ENCODE peak calls at places on chromosomes 12 and 14, in ten cellular contexts. U is A549, S is heart left ventricle, D is right lobe of liver, I is IMR-90, H is body of pancreas, F is spleen, B is endothelial cell of umbilical vein, M is tibial nerve, O is HCT116. R is an unnamed sample.

GRCh38 chr14:32678088-32678487 is 260.6 kb upstream of the NPAS3 start:
- DNase-seq in F (no peak), U (no peak), I (no peak), O (no peak), H (no peak), S (no peak), M (no peak), D (no peak), B (no peak), R (no peak)

GRCh38 chr14:103543721-103544626 is 15.0 kb downstream of the TRMT61A start:
- DNase-seq in I (no peak), B (no peak), H (no peak), S (peak; percentile 72), F (peak; percentile 72), D (peak; percentile 40), O (no peak), M (no peak), U (no peak), R (no peak)

GRCh38 chr12:68200854-68201253 is 24.8 kb downstream of the IL26 start:
- DNase-seq in D (no peak), M (no peak), O (no peak), U (no peak), I (no peak), S (no peak), F (no peak), B (no peak), H (no peak), R (no peak)

GRCh38 chr12:2344892-2345291 is 292.1 kb downstream of the CACNA1C start:
- DNase-seq in O (no peak), U (no peak), B (no peak), F (no peak), M (no peak), S (no peak), D (no peak), H (no peak), I (no peak), R (no peak)

GRCh38 chr12:132776816-132777568 is 15.4 kb upstream of the ANKLE2 start:
- DNase-seq in F (no peak), B (no peak), M (peak; percentile 19), H (peak; percentile 39), D (no peak), I (peak; percentile 76), S (peak; percentile 83), O (no peak), U (no peak), R (peak; percentile 45)

GRCh38 chr12:3553681-3554546 is 62.9 kb downstream of the PRMT8 start:
- DNase-seq in S (no peak), M (no peak), B (no peak), D (no peak), H (no peak), F (no peak), I (no peak), U (no peak), O (no peak), R (no peak)

GRCh38 chr12:71371132-71371531 is 68.5 kb upstream of the LGR5 start:
- DNase-seq in B (no peak), S (no peak), O (peak; percentile 3), I (no peak), U (no peak), M (no peak), H (no peak), D (no peak), F (no peak), R (no peak)

GRCh38 chr12:10331642-10332239 is 24.1 kb downstream of the KLRD1 start:
- DNase-seq in I (peak; percentile 62), S (no peak), U (peak; percentile 59), O (peak; percentile 56), B (peak; percentile 62), D (no peak), M (no peak), F (no peak), H (no peak), R (no peak)

GRCh38 chr12:72622556-72622955 is 350.4 kb downstream of the TRHDE start:
- DNase-seq in S (no peak), D (no peak), H (no peak), M (no peak), B (no peak), I (no peak), U (no peak), O (no peak), F (no peak), R (no peak)

GRCh38 chr12:12784911-12785814 is at the start of gene APOLD1:
- DNase-seq in U (no peak), B (peak; percentile 81), S (no peak), I (no peak), H (peak; percentile 17), M (peak; percentile 33), O (no peak), F (no peak), D (no peak), R (peak; percentile 31)

GRCh38 chr12:109953656-109954055 is 42.5 kb downstream of the GIT2 start:
- DNase-seq in F (no peak), S (no peak), H (no peak), I (no peak), D (no peak), U (no peak), M (no peak), B (no peak), O (no peak), R (no peak)

GRCh38 chr12:64083285-64084210 is 138.5 kb downstream of the KICS2 start:
- DNase-seq in O (no peak), F (no peak), U (no peak), D (peak; percentile 62), B (peak; percentile 61), H (peak; percentile 95), S (no peak), M (peak; percentile 89), I (peak; percentile 95), R (peak; percentile 94)

GRCh38 chr12:113030875-113031525 is 25.5 kb upstream of the DTX1 start:
- DNase-seq in I (peak; percentile 52), F (no peak), M (peak; percentile 40), O (peak; percentile 82), U (peak; percentile 72), S (no peak), H (peak; percentile 33), B (peak; percentile 77), D (no peak), R (peak; percentile 26)

GRCh38 chr14:74262076-74262475 is 22.8 kb downstream of the VSX2 start:
- DNase-seq in S (no peak), M (no peak), O (no peak), D (no peak), B (no peak), U (no peak), F (no peak), I (no peak), H (no peak), R (no peak)

GRCh38 chr12:19288603-19289244 is 150.6 kb upstream of the AEBP2 start:
- DNase-seq in I (peak; percentile 44), M (no peak), F (no peak), O (peak; percentile 22), H (no peak), S (no peak), U (peak; percentile 38), B (peak; percentile 58), D (no peak), R (no peak)

DNA sequence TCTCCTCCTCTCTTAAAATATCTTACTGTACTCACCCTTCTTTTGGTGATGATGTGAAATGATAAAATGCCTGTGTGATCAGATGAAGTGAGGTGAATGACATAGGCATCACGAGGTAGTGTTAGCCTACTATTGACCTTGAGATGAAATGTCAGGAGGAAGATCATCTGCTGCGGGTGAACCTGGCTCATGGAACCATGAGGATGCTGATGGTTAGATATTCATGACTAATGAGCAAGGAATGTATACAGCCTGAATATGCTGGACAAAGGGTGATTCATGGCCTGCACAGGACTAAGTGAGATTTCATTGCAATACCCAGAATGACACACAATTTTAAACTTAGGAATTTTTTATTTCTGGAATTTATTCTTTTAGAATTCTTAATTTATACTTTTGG is 89.6 kb downstream of the DAAM1 start:
- DNase-seq in F (no peak), M (no peak), I (peak; percentile 94), O (peak; percentile 85), U (peak; percentile 67), B (peak; percentile 87), D (no peak), S (no peak), H (no peak), R (peak; percentile 28)
- H3K27ac ChIP-seq in F (no peak overlapping the region), M (peak overlapping the region; percentile 39), I (no peak overlapping the region), O (peak overlapping the region; percentile 39), U (peak overlapping the region; percentile 80), B (peak overlapping the region; percentile 89), D (no peak overlapping the region), S (no peak overlapping the region), H (no peak overlapping the region), R (no peak overlapping the region)

DNA sequence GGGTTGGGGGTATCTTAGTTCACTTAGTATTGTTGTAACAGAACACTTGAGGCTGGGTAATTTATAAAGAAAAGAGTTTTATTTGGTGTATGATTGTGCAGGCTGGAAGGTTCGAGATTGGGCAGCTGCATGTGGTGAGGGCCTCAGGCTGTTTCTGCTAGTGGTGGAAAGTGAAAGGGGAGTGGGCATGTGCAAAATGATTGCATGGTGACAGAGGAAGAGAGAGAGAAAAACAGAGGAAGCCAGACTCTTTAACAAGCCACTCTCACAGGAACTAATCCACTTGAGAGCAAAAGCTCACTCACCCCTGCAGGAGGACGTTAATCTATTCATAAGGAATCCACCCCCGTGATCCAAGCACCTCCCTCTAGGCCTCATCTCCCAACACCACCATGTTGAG is 164.9 kb upstream of the GZMB start:
- DNase-seq in H (no peak), S (no peak), U (no peak), O (no peak), F (no peak), B (no peak), I (no peak), M (no peak), D (no peak), R (no peak)
- TF ChIP-seq POLR2A in H (no peak), S (no peak), U (no peak), O (no peak), F (no peak), B (no peak), I (no peak), M (no peak), D (no peak), R (no peak)

DNA sequence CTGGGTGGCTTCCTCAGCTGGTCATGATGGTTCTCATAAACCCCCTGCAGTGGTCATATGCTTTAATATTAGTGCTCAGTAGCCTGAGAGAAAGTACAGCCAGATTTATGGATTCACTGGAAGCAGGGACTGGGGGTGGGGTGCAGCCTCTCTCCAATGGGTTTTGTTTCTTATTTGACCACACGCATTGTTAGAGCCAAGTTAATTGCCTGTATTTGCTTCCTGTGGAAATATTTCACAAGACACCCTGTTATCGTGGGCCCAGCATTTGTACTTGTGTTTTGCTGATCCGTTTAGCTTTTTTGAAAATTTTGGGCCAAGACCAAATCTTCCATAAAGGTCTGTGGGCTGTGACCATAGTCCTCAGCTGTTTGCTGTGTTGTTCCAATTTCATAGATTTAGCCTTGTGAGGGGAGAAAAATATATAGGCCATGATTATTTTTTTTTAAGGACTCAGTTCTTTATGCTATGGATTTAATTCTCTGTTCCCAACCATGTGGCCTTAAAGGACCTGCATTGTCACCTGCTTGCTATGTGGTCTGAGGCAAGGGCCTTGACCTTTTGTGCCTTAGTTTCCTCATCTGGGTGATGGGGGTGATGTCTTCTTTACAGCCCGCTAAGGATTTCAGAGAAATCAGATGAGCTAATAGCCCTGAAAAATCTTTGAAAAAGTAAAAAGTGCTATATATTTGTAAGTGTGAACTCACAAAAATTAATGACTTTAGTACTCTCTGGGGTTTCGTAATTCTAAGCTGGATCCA is 370.3 kb downstream of the DPF3 start:
- DNase-seq in O (no peak), S (no peak), B (peak; percentile 57), D (no peak), M (peak; percentile 31), U (no peak), F (no peak), H (no peak), I (peak; percentile 19), R (no peak)
- H3K27ac ChIP-seq in O (no peak overlapping the region), S (no peak overlapping the region), B (no peak overlapping the region), D (peak overlapping the region; percentile 52), M (peak overlapping the region; percentile 42), U (no peak overlapping the region), F (peak overlapping the region; percentile 25), H (no peak overlapping the region), I (no peak overlapping the region), R (peak overlapping the region; percentile 38)

GRCh38 chr12:95942532-95943230 is at the start of gene CCDC38:
- DNase-seq in S (peak; percentile 82), H (peak; percentile 86), M (peak; percentile 64), O (peak; percentile 73), I (peak; percentile 28), D (peak; percentile 86), U (peak; percentile 99), B (no peak), F (peak; percentile 94), R (peak; percentile 95)
- TF ChIP-seq POLR2A in S (no peak), H (peak; percentile 81), M (no peak), O (peak; percentile 26), I (no peak), D (peak; percentile 72), U (peak; percentile 79), B (no peak), F (no peak), R (peak; percentile 61)